ENCODE peak calls at places on chromosomes 5 and 9, in six cellular contexts. C, D, Z, W, U and I are unnamed samples.
A peak's percentile ranks its signal among the peaks of the same experiment; 100 is the strongest.

GRCh38 chr5:179310439-179311090 is 34.7 kb downstream of the ADAMTS2 start:
- DNase-seq in C (no peak), D (no peak), Z (peak; percentile 9), W (no peak), U (no peak), I (no peak)

GRCh38 chr5:593511-593910 is 18.6 kb upstream of the CEP72 start:
- DNase-seq in C (no peak), D (no peak), Z (no peak), W (peak; percentile 11), U (no peak), I (no peak)

GRCh38 chr5:133487093-133487492 is 125.2 kb downstream of the FSTL4 start:
- DNase-seq in C (no peak), D (no peak), Z (no peak), W (no peak), U (no peak), I (no peak)

GRCh38 chr5:88556415-88556814 is 287.8 kb upstream of the TMEM161B start:
- DNase-seq in C (no peak), D (no peak), Z (no peak), W (no peak), U (no peak), I (no peak)

GRCh38 chr9:110444911-110445310 is 107.2 kb upstream of the TXNDC8 start:
- DNase-seq in C (no peak), D (no peak), Z (no peak), W (no peak), U (no peak), I (no peak)

GRCh38 chr9:137276757-137277328 is 683 bp upstream of the TOR4A start:
- DNase-seq in C (peak; percentile 89), D (no peak), Z (peak; percentile 88), W (peak; percentile 89), U (peak; percentile 76), I (peak; percentile 49)

GRCh38 chr5:124677376-124677998 is 69.0 kb downstream of the ZNF608 start:
- DNase-seq in C (no peak), D (no peak), Z (no peak), W (no peak), U (no peak), I (no peak)

GRCh38 chr5:142894749-142895148 is 124.6 kb downstream of the ARHGAP26 start:
- DNase-seq in C (no peak), D (no peak), Z (no peak), W (no peak), U (peak; percentile 25), I (no peak)

GRCh38 chr9:131214457-131214856 is 61.9 kb downstream of the FAM78A start:
- DNase-seq in C (no peak), D (no peak), Z (no peak), W (no peak), U (no peak), I (no peak)

GRCh38 chr9:80994892-80995291 is 694.5 kb downstream of the TLE1 start:
- DNase-seq in C (no peak), D (no peak), Z (no peak), W (no peak), U (no peak), I (no peak)

GRCh38 chr5:170297589-170298462 is at the start of gene LCP2:
- DNase-seq in C (no peak), D (no peak), Z (no peak), W (no peak), U (no peak), I (no peak)

GRCh38 chr9:85155380-85155779 is 485.9 kb downstream of the NTRK2 start:
- DNase-seq in C (no peak), D (no peak), Z (no peak), W (no peak), U (no peak), I (no peak)

GRCh38 chr5:9421823-9422354 is 124.0 kb downstream of the SEMA5A start:
- DNase-seq in C (no peak), D (no peak), Z (no peak), W (no peak), U (no peak), I (no peak)

GRCh38 chr5:72108200-72109050 is 1.1 kb downstream of the MAP1B start:
- DNase-seq in C (peak; percentile 88), D (peak; percentile 61), Z (peak; percentile 73), W (no peak), U (peak; percentile 34), I (peak; percentile 67)

GRCh38 chr9:116812231-116813028 is 125.3 kb downstream of the TRIM32 start:
- DNase-seq in C (no peak), D (no peak), Z (no peak), W (no peak), U (no peak), I (no peak)

GRCh38 chr9:91991621-91992435 is 41.8 kb upstream of the ROR2 start:
- DNase-seq in C (no peak), D (no peak), Z (no peak), W (no peak), U (no peak), I (no peak)

GRCh38 chr5:83485842-83486241 is 14.3 kb downstream of the VCAN start:
- DNase-seq in C (no peak), D (no peak), Z (no peak), W (no peak), U (no peak), I (no peak)

GRCh38 chr9:71363286-71363961 is 242.0 kb upstream of the TRPM3 start:
- DNase-seq in C (no peak), D (no peak), Z (no peak), W (no peak), U (no peak), I (no peak)

GRCh38 chr5:168356592-168356991 is 65.1 kb downstream of the WWC1 start:
- DNase-seq in C (no peak), D (no peak), Z (no peak), W (peak; percentile 5), U (no peak), I (no peak)

DNA sequence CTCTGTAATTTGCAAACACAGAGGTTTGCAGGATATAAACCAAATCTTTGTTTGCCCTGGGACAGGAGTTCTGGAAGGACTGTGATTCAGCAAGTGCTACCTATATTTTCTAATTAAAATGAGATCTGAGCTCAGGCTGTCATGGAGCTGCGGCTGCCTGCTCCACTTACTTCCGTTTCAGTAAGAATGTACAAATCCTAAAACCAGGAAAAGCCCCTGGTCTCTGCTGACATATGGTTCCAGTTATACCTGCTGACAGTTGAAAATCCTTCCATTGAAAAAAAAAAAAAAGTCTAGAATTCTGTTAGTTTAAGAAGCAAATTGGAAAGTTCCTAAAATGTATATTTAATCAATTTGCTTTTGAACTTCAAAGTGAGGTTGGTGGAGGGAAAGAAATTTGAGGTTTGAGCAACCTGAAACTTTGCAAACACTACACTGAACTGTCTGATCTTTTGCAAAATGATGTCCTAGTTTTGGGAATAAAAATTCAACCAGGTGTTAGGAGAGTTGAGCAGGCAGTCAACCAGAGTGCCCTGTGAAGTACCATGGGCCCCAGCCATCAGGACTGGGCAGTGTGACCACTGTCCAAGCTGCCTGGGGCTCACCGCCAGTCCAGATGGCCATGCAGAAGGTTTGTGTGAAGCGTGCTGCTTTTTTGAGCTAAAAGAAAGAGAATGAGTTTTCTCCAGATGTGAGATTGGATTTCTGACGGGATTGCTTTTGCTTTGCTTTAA is 50.6 kb downstream of the SHB start:
- DNase-seq in C (no peak), D (no peak), Z (no peak), W (no peak), U (peak; percentile 64), I (no peak)
- H3K4me3 ChIP-seq in C (no peak overlapping the region), D (peak overlapping the region; percentile 0), Z (no peak overlapping the region), W (no peak overlapping the region), U (no peak overlapping the region), I (no peak overlapping the region)

GRCh38 chr5:103464801-103465484 is 97.6 kb downstream of the NUDT12 start:
- DNase-seq in C (no peak), D (no peak), Z (no peak), W (no peak), U (no peak), I (no peak)

GRCh38 chr5:103458497-103459040 is 104.0 kb downstream of the NUDT12 start:
- DNase-seq in C (no peak), D (no peak), Z (no peak), W (no peak), U (no peak), I (no peak)

GRCh38 chr5:103465891-103466290 is 96.7 kb downstream of the NUDT12 start:
- DNase-seq in C (no peak), D (no peak), Z (no peak), W (no peak), U (no peak), I (no peak)

GRCh38 chr5:103456476-103456875 is 106.1 kb downstream of the NUDT12 start:
- DNase-seq in C (no peak), D (no peak), Z (no peak), W (no peak), U (no peak), I (no peak)

DNA sequence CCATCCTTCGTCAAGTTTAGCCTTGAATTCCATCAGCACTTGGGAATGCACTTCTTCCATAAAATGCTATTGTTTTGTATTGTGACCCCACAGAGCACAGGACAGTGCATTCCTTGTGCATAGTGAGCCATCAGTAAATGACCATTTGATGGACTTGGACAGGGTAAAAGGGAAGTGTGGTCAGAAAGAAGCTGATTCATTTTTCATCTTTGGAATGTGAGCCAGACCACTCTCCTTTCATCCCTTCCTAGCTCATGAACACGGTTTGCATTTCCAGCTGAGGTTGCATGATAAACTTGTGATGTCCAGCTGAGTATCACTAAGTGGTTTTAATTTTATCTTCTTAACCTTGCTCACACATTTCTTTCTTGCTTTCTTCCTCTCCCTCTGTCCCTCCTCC is 101.4 kb downstream of the NUDT12 start:
- DNase-seq in C (no peak), D (no peak), Z (no peak), W (no peak), U (no peak), I (no peak)
- TF ChIP-seq EP300 in C (no peak), D (no peak), Z (no peak), W (no peak), U (no peak), I (no peak)

GRCh38 chr9:2764371-2764770 is 47.1 kb downstream of the KCNV2 start:
- DNase-seq in C (no peak), D (no peak), Z (no peak), W (no peak), U (no peak), I (no peak)

GRCh38 chr9:2771101-2771500 is 53.8 kb downstream of the KCNV2 start:
- DNase-seq in C (no peak), D (no peak), Z (peak; percentile 36), W (no peak), U (no peak), I (no peak)

GRCh38 chr9:2768330-2768729 is 51.0 kb downstream of the KCNV2 start:
- DNase-seq in C (no peak), D (no peak), Z (no peak), W (no peak), U (no peak), I (no peak)

GRCh38 chr9:2765250-2765880 is 48.1 kb downstream of the KCNV2 start:
- DNase-seq in C (no peak), D (no peak), Z (no peak), W (no peak), U (no peak), I (no peak)

DNA sequence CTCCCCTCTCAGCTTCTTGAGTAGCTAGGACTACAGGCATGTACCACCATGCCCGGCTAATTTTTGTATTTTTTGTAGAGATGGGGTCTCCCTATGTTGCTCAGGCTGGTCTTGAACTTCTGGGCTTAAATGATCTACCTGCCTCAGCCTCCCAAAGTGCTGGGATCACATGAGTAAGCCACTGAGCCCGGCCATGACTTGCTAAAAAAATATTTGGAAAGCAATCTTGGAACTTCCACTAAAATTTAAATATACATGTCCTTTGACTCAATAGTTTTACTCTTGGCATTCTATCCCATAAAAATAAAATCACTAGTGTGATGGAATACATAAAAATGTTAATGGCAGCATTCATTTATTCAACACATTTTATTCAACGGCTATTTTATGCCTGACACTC is 50.5 kb downstream of the KCNV2 start:
- DNase-seq in C (no peak), D (no peak), Z (no peak), W (no peak), U (no peak), I (no peak)
- TF ChIP-seq CTCF in C (no peak), D (no peak), Z (no peak), W (no peak), U (no peak), I (no peak)

GRCh38 chr9:136050706-136051567 is 44.2 kb downstream of the NACC2 start:
- DNase-seq in C (no peak), D (no peak), Z (peak; percentile 36), W (no peak), U (peak; percentile 9), I (no peak)
- H3K4me3 ChIP-seq in C (no peak overlapping the region), D (peak overlapping the region; percentile 84), Z (peak overlapping the region; percentile 53), W (peak overlapping the region; percentile 44), U (peak overlapping the region; percentile 72), I (peak overlapping the region; percentile 54)